ENCODE peak calls at places on chromosomes 11 and 22, in seven cellular contexts. One of them, this sample, is unnamed.
A peak's percentile ranks its signal among the peaks of the same experiment; 100 is the strongest.

GRCh38 chr11:70557742-70558485 is 159.6 kb downstream of the CTTN start:
- DNase-seq in activated CD4-positive, alpha-beta T cell treated with anti-CD3 and anti-CD28 coated beads, Interleukin-2, amount 50 U/mL, for 1 hour: no peak
- DNase-seq in WTC11: no peak
- DNase-seq in A549: no peak
- DNase-seq in NCI-H2171 treated with DMSO at 0.1 percent for 48 hours: no peak
- DNase-seq in kidney epithelial cell: no peak
- DNase-seq in kidney: peak; percentile 64
- DNase-seq in this sample: no peak

GRCh38 chr22:41478891-41479521 is 10.1 kb downstream of the ACO2 start:
- DNase-seq in NCI-H2171 treated with DMSO at 0.1 percent for 48 hours: peak; percentile 93
- DNase-seq in WTC11: no peak
- DNase-seq in kidney: no peak
- DNase-seq in kidney epithelial cell: no peak
- DNase-seq in activated CD4-positive, alpha-beta T cell treated with anti-CD3 and anti-CD28 coated beads, Interleukin-2, amount 50 U/mL, for 1 hour: no peak
- DNase-seq in A549: no peak
- DNase-seq in this sample: peak; percentile 55

GRCh38 chr11:23313001-23313400 is 452.7 kb upstream of the CCDC179 start:
- DNase-seq in kidney epithelial cell: no peak
- DNase-seq in activated CD4-positive, alpha-beta T cell treated with anti-CD3 and anti-CD28 coated beads, Interleukin-2, amount 50 U/mL, for 1 hour: no peak
- DNase-seq in A549: no peak
- DNase-seq in kidney: no peak
- DNase-seq in NCI-H2171 treated with DMSO at 0.1 percent for 48 hours: no peak
- DNase-seq in WTC11: no peak
- DNase-seq in this sample: no peak

GRCh38 chr22:40414838-40415505 is 44.6 kb downstream of the SGSM3 start:
- DNase-seq in kidney: peak; percentile 73
- DNase-seq in WTC11: no peak
- DNase-seq in kidney epithelial cell: no peak
- DNase-seq in A549: no peak
- DNase-seq in activated CD4-positive, alpha-beta T cell treated with anti-CD3 and anti-CD28 coated beads, Interleukin-2, amount 50 U/mL, for 1 hour: no peak
- DNase-seq in NCI-H2171 treated with DMSO at 0.1 percent for 48 hours: no peak
- DNase-seq in this sample: peak; percentile 32

GRCh38 chr11:44816761-44817160 is 90.0 kb downstream of the TSPAN18 start:
- DNase-seq in kidney: no peak
- DNase-seq in WTC11: no peak
- DNase-seq in activated CD4-positive, alpha-beta T cell treated with anti-CD3 and anti-CD28 coated beads, Interleukin-2, amount 50 U/mL, for 1 hour: no peak
- DNase-seq in A549: no peak
- DNase-seq in NCI-H2171 treated with DMSO at 0.1 percent for 48 hours: no peak
- DNase-seq in kidney epithelial cell: no peak
- DNase-seq in this sample: no peak

GRCh38 chr11:64796047-64796756 is 6.8 kb downstream of the MAP4K2 start:
- DNase-seq in kidney epithelial cell: no peak
- DNase-seq in activated CD4-positive, alpha-beta T cell treated with anti-CD3 and anti-CD28 coated beads, Interleukin-2, amount 50 U/mL, for 1 hour: no peak
- DNase-seq in WTC11: no peak
- DNase-seq in NCI-H2171 treated with DMSO at 0.1 percent for 48 hours: no peak
- DNase-seq in kidney: peak; percentile 46
- DNase-seq in A549: no peak
- DNase-seq in this sample: peak; percentile 29

GRCh38 chr22:19103881-19104821 is 18.1 kb downstream of the DGCR2 start:
- DNase-seq in A549: no peak
- DNase-seq in WTC11: no peak
- DNase-seq in kidney: no peak
- DNase-seq in activated CD4-positive, alpha-beta T cell treated with anti-CD3 and anti-CD28 coated beads, Interleukin-2, amount 50 U/mL, for 1 hour: no peak
- DNase-seq in NCI-H2171 treated with DMSO at 0.1 percent for 48 hours: peak; percentile 64
- DNase-seq in kidney epithelial cell: no peak
- DNase-seq in this sample: no peak

GRCh38 chr11:104665631-104666030 is 232.6 kb downstream of the CASP12 start:
- DNase-seq in kidney: no peak
- DNase-seq in NCI-H2171 treated with DMSO at 0.1 percent for 48 hours: no peak
- DNase-seq in A549: no peak
- DNase-seq in WTC11: no peak
- DNase-seq in activated CD4-positive, alpha-beta T cell treated with anti-CD3 and anti-CD28 coated beads, Interleukin-2, amount 50 U/mL, for 1 hour: no peak
- DNase-seq in kidney epithelial cell: no peak
- DNase-seq in this sample: no peak

GRCh38 chr11:116062526-116063171 is 558.4 kb upstream of the CADM1 start:
- DNase-seq in NCI-H2171 treated with DMSO at 0.1 percent for 48 hours: peak; percentile 66
- DNase-seq in activated CD4-positive, alpha-beta T cell treated with anti-CD3 and anti-CD28 coated beads, Interleukin-2, amount 50 U/mL, for 1 hour: no peak
- DNase-seq in kidney epithelial cell: no peak
- DNase-seq in WTC11: no peak
- DNase-seq in A549: no peak
- DNase-seq in kidney: no peak
- DNase-seq in this sample: no peak

GRCh38 chr11:23903044-23903704 is 593.7 kb upstream of the LUZP2 start:
- DNase-seq in A549: peak; percentile 60
- DNase-seq in WTC11: no peak
- DNase-seq in kidney epithelial cell: peak; percentile 79
- DNase-seq in kidney: no peak
- DNase-seq in NCI-H2171 treated with DMSO at 0.1 percent for 48 hours: no peak
- DNase-seq in activated CD4-positive, alpha-beta T cell treated with anti-CD3 and anti-CD28 coated beads, Interleukin-2, amount 50 U/mL, for 1 hour: no peak
- DNase-seq in this sample: no peak

GRCh38 chr22:29255064-29255621 is 12.6 kb downstream of the RHBDD3 start:
- DNase-seq in kidney: no peak
- DNase-seq in WTC11: no peak
- DNase-seq in NCI-H2171 treated with DMSO at 0.1 percent for 48 hours: no peak
- DNase-seq in activated CD4-positive, alpha-beta T cell treated with anti-CD3 and anti-CD28 coated beads, Interleukin-2, amount 50 U/mL, for 1 hour: no peak
- DNase-seq in A549: no peak
- DNase-seq in kidney epithelial cell: no peak
- DNase-seq in this sample: no peak

GRCh38 chr11:30876656-30877371 is 290.7 kb upstream of the MPPED2 start:
- DNase-seq in activated CD4-positive, alpha-beta T cell treated with anti-CD3 and anti-CD28 coated beads, Interleukin-2, amount 50 U/mL, for 1 hour: no peak
- DNase-seq in WTC11: no peak
- DNase-seq in NCI-H2171 treated with DMSO at 0.1 percent for 48 hours: no peak
- DNase-seq in kidney epithelial cell: no peak
- DNase-seq in kidney: no peak
- DNase-seq in A549: no peak
- DNase-seq in this sample: no peak

GRCh38 chr22:50112151-50113118 is 22.6 kb downstream of the MOV10L1 start:
- DNase-seq in kidney: no peak
- DNase-seq in NCI-H2171 treated with DMSO at 0.1 percent for 48 hours: no peak
- DNase-seq in A549: no peak
- DNase-seq in WTC11: no peak
- DNase-seq in activated CD4-positive, alpha-beta T cell treated with anti-CD3 and anti-CD28 coated beads, Interleukin-2, amount 50 U/mL, for 1 hour: no peak
- DNase-seq in kidney epithelial cell: peak; percentile 23
- DNase-seq in this sample: no peak

GRCh38 chr11:63595296-63595695 is 18.9 kb downstream of the PLAAT3 start:
- DNase-seq in NCI-H2171 treated with DMSO at 0.1 percent for 48 hours: no peak
- DNase-seq in activated CD4-positive, alpha-beta T cell treated with anti-CD3 and anti-CD28 coated beads, Interleukin-2, amount 50 U/mL, for 1 hour: no peak
- DNase-seq in A549: no peak
- DNase-seq in WTC11: no peak
- DNase-seq in kidney: no peak
- DNase-seq in kidney epithelial cell: no peak
- DNase-seq in this sample: no peak

GRCh38 chr11:113114452-113115027 is 153.3 kb downstream of the NCAM1 start:
- DNase-seq in A549: peak; percentile 33
- DNase-seq in kidney: peak; percentile 76
- DNase-seq in kidney epithelial cell: no peak
- DNase-seq in WTC11: peak; percentile 62
- DNase-seq in activated CD4-positive, alpha-beta T cell treated with anti-CD3 and anti-CD28 coated beads, Interleukin-2, amount 50 U/mL, for 1 hour: no peak
- DNase-seq in NCI-H2171 treated with DMSO at 0.1 percent for 48 hours: peak; percentile 36
- DNase-seq in this sample: no peak

GRCh38 chr22:32674925-32675825 is 126.3 kb upstream of the TIMP3 start:
- DNase-seq in activated CD4-positive, alpha-beta T cell treated with anti-CD3 and anti-CD28 coated beads, Interleukin-2, amount 50 U/mL, for 1 hour: no peak
- DNase-seq in A549: no peak
- DNase-seq in NCI-H2171 treated with DMSO at 0.1 percent for 48 hours: peak; percentile 8
- DNase-seq in kidney: no peak
- DNase-seq in kidney epithelial cell: no peak
- DNase-seq in WTC11: no peak
- DNase-seq in this sample: no peak

GRCh38 chr11:11661356-11662040 is 39.7 kb upstream of the GALNT18 start:
- DNase-seq in A549: no peak
- DNase-seq in kidney: no peak
- DNase-seq in kidney epithelial cell: no peak
- DNase-seq in activated CD4-positive, alpha-beta T cell treated with anti-CD3 and anti-CD28 coated beads, Interleukin-2, amount 50 U/mL, for 1 hour: no peak
- DNase-seq in NCI-H2171 treated with DMSO at 0.1 percent for 48 hours: no peak
- DNase-seq in WTC11: peak; percentile 19
- DNase-seq in this sample: no peak

GRCh38 chr11:36456136-36456535 is 53.9 kb downstream of the TRAF6 start:
- DNase-seq in kidney: no peak
- DNase-seq in kidney epithelial cell: no peak
- DNase-seq in activated CD4-positive, alpha-beta T cell treated with anti-CD3 and anti-CD28 coated beads, Interleukin-2, amount 50 U/mL, for 1 hour: no peak
- DNase-seq in A549: no peak
- DNase-seq in WTC11: no peak
- DNase-seq in NCI-H2171 treated with DMSO at 0.1 percent for 48 hours: no peak
- DNase-seq in this sample: no peak

GRCh38 chr11:22508691-22509090 is 116.9 kb downstream of the FANCF start:
- DNase-seq in NCI-H2171 treated with DMSO at 0.1 percent for 48 hours: peak; percentile 97
- DNase-seq in activated CD4-positive, alpha-beta T cell treated with anti-CD3 and anti-CD28 coated beads, Interleukin-2, amount 50 U/mL, for 1 hour: no peak
- DNase-seq in kidney: no peak
- DNase-seq in WTC11: no peak
- DNase-seq in kidney epithelial cell: no peak
- DNase-seq in A549: no peak
- DNase-seq in this sample: no peak

GRCh38 chr11:34682822-34683221 is 61.9 kb downstream of the EHF start:
- DNase-seq in A549: peak; percentile 59
- DNase-seq in WTC11: no peak
- DNase-seq in NCI-H2171 treated with DMSO at 0.1 percent for 48 hours: no peak
- DNase-seq in activated CD4-positive, alpha-beta T cell treated with anti-CD3 and anti-CD28 coated beads, Interleukin-2, amount 50 U/mL, for 1 hour: no peak
- DNase-seq in kidney epithelial cell: peak; percentile 59
- DNase-seq in kidney: no peak
- DNase-seq in this sample: no peak

GRCh38 chr11:35933572-35933925 is 10.3 kb upstream of the LDLRAD3 start:
- DNase-seq in WTC11: no peak
- DNase-seq in NCI-H2171 treated with DMSO at 0.1 percent for 48 hours: no peak
- DNase-seq in A549: no peak
- DNase-seq in activated CD4-positive, alpha-beta T cell treated with anti-CD3 and anti-CD28 coated beads, Interleukin-2, amount 50 U/mL, for 1 hour: no peak
- DNase-seq in kidney: no peak
- DNase-seq in kidney epithelial cell: no peak
- DNase-seq in this sample: no peak

GRCh38 chr11:121571466-121571865 is 118.7 kb upstream of the SORL1-AS1 start:
- DNase-seq in activated CD4-positive, alpha-beta T cell treated with anti-CD3 and anti-CD28 coated beads, Interleukin-2, amount 50 U/mL, for 1 hour: no peak
- DNase-seq in NCI-H2171 treated with DMSO at 0.1 percent for 48 hours: peak; percentile 65
- DNase-seq in kidney epithelial cell: no peak
- DNase-seq in kidney: no peak
- DNase-seq in A549: no peak
- DNase-seq in WTC11: no peak
- DNase-seq in this sample: no peak

GRCh38 chr11:61949169-61950034 is 749 bp upstream of the BEST1 start:
- DNase-seq in kidney epithelial cell: no peak
- DNase-seq in A549: peak; percentile 71
- DNase-seq in activated CD4-positive, alpha-beta T cell treated with anti-CD3 and anti-CD28 coated beads, Interleukin-2, amount 50 U/mL, for 1 hour: no peak
- DNase-seq in kidney: peak; percentile 88
- DNase-seq in NCI-H2171 treated with DMSO at 0.1 percent for 48 hours: peak; percentile 88
- DNase-seq in WTC11: peak; percentile 76
- DNase-seq in this sample: peak; percentile 77

This sample was measured in lower lobe of right lung.